ENCODE peak calls at places on chromosome 7, in eight cellular contexts. One of them, this sample, is unnamed.

GRCh38 chr7:73894851-73895441 is 34.0 kb downstream of the TMEM270 start:
- DNase-seq in AG04450: peak; percentile 78
- DNase-seq in heart left ventricle: peak; percentile 76
- DNase-seq in IMR-90: peak; percentile 96
- DNase-seq in left lung: peak; percentile 78
- DNase-seq in mammary epithelial cell: peak; percentile 51
- DNase-seq in transverse colon: peak; percentile 47
- DNase-seq in Panc1: no peak
- DNase-seq in this sample: peak; percentile 96

GRCh38 chr7:87330316-87330715 is 15.1 kb upstream of the CROT start:
- DNase-seq in AG04450: no peak
- DNase-seq in heart left ventricle: no peak
- DNase-seq in IMR-90: no peak
- DNase-seq in left lung: no peak
- DNase-seq in mammary epithelial cell: no peak
- DNase-seq in transverse colon: no peak
- DNase-seq in Panc1: no peak
- DNase-seq in this sample: no peak

GRCh38 chr7:85130702-85131101 is 56.2 kb downstream of the SEMA3D start:
- DNase-seq in AG04450: no peak
- DNase-seq in heart left ventricle: no peak
- DNase-seq in IMR-90: no peak
- DNase-seq in left lung: no peak
- DNase-seq in mammary epithelial cell: no peak
- DNase-seq in transverse colon: no peak
- DNase-seq in Panc1: no peak
- DNase-seq in this sample: no peak

GRCh38 chr7:4226166-4226857 is 455.8 kb upstream of the FOXK1 start:
- DNase-seq in AG04450: no peak
- DNase-seq in heart left ventricle: no peak
- DNase-seq in IMR-90: no peak
- DNase-seq in left lung: no peak
- DNase-seq in mammary epithelial cell: no peak
- DNase-seq in transverse colon: no peak
- DNase-seq in Panc1: no peak
- DNase-seq in this sample: no peak

GRCh38 chr7:140604760-140605159 is 35.9 kb downstream of the DENND2A start:
- DNase-seq in AG04450: peak; percentile 83
- DNase-seq in heart left ventricle: no peak
- DNase-seq in IMR-90: peak; percentile 92
- DNase-seq in left lung: no peak
- DNase-seq in mammary epithelial cell: peak; percentile 51
- DNase-seq in transverse colon: no peak
- DNase-seq in Panc1: peak; percentile 35
- DNase-seq in this sample: no peak

GRCh38 chr7:150742286-150742968 is 5.2 kb downstream of the GIMAP5 start:
- DNase-seq in AG04450: no peak
- DNase-seq in heart left ventricle: no peak
- DNase-seq in IMR-90: no peak
- DNase-seq in left lung: no peak
- DNase-seq in mammary epithelial cell: no peak
- DNase-seq in transverse colon: no peak
- DNase-seq in Panc1: no peak
- DNase-seq in this sample: no peak

GRCh38 chr7:158021836-158022235 is 565.8 kb downstream of the PTPRN2 start:
- DNase-seq in AG04450: no peak
- DNase-seq in heart left ventricle: no peak
- DNase-seq in IMR-90: no peak
- DNase-seq in left lung: peak; percentile 22
- DNase-seq in mammary epithelial cell: no peak
- DNase-seq in transverse colon: no peak
- DNase-seq in Panc1: no peak
- DNase-seq in this sample: no peak

GRCh38 chr7:15626041-15626440 is 60.4 kb downstream of the MEOX2 start:
- DNase-seq in AG04450: no peak
- DNase-seq in heart left ventricle: no peak
- DNase-seq in IMR-90: no peak
- DNase-seq in left lung: no peak
- DNase-seq in mammary epithelial cell: no peak
- DNase-seq in transverse colon: no peak
- DNase-seq in Panc1: no peak
- DNase-seq in this sample: no peak

GRCh38 chr7:42315631-42316030 is 78.6 kb upstream of the GLI3 start:
- DNase-seq in AG04450: no peak
- DNase-seq in heart left ventricle: no peak
- DNase-seq in IMR-90: peak; percentile 1
- DNase-seq in left lung: no peak
- DNase-seq in mammary epithelial cell: peak; percentile 17
- DNase-seq in transverse colon: no peak
- DNase-seq in Panc1: no peak
- DNase-seq in this sample: no peak

DNA sequence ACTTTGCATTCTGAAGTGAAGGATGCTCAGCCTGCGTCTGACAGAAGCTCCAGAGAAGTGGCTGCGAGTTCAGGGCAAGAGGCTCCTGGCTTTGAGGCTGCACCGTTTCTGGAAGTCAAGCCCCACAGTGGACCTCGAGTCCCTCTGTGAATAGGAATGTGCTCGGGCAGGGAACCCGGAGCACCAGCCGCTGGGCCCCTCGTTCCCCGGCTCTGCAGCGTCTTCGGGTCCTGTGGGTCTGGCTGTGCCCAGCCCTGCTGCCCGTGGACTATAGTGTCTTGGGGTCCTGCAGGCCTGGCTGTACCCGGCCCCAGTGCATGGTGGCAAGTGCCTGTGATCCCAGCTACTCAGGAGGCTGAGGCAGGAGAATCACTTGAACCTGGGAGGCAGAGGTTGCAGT is 45.3 kb upstream of the PRKAR1B start:
- DNase-seq in AG04450: no peak
- DNase-seq in heart left ventricle: no peak
- DNase-seq in IMR-90: no peak
- DNase-seq in left lung: no peak
- DNase-seq in mammary epithelial cell: no peak
- DNase-seq in transverse colon: no peak
- DNase-seq in Panc1: no peak
- DNase-seq in this sample: peak; percentile 38
- H3K27ac ChIP-seq in AG04450: no peak overlapping the region
- H3K27ac ChIP-seq in heart left ventricle: no peak overlapping the region
- H3K27ac ChIP-seq in IMR-90: no peak overlapping the region
- H3K27ac ChIP-seq in left lung: no peak overlapping the region
- H3K27ac ChIP-seq in mammary epithelial cell: no peak overlapping the region
- H3K27ac ChIP-seq in transverse colon: peak overlapping the region; percentile 89
- H3K27ac ChIP-seq in Panc1: no peak overlapping the region
- H3K27ac ChIP-seq in this sample: no peak overlapping the region

DNA sequence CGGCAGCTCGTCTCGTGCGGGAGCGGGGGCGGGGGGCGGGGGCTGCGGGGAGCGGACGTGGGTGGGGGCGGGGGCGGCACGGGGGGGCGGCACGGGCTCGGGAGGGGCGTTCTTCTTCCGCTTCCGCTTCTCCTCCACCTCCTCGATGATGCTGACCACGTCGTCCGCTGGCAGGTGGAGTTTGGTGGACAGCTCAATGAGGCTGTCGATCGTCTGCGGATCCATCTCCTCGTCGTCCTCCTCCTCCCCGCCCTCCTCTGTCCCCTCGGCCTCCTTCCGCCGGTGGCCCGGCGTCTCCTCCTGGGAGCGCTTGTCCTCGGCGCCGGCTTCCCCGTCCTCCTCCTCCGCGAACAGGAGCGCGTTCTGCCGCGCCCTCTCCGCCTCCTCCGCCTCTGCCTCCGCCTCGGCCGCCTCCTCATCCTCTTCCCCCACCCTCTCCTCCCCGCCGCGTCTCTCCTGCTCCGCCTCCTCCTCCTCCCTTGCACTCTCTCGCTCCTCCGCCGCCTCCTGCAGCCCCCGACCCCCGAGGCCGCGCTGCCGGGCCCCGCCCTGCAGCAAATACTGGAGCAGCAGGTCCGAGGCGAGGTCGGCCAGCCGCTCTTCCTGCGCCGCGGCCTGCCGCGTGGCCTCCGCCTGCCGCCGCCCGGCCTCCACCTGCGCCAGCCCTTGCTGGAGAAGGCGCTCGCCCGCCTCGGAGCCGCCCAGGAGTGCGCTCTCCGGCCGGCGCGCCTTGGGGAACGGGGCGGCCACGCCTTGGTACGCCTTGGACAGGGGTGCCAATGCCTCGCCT is 1.9 kb downstream of the VGF start:
- DNase-seq in AG04450: no peak
- DNase-seq in heart left ventricle: no peak
- DNase-seq in IMR-90: no peak
- DNase-seq in left lung: no peak
- DNase-seq in mammary epithelial cell: peak; percentile 60
- DNase-seq in transverse colon: no peak
- DNase-seq in Panc1: no peak
- DNase-seq in this sample: peak; percentile 58
- H3K4me3 ChIP-seq in AG04450: peak overlapping the region; percentile 58
- H3K4me3 ChIP-seq in heart left ventricle: peak overlapping the region; percentile 47
- H3K4me3 ChIP-seq in IMR-90: peak overlapping the region; percentile 45
- H3K4me3 ChIP-seq in left lung: peak overlapping the region; percentile 15
- H3K4me3 ChIP-seq in mammary epithelial cell: peak overlapping the region; percentile 15
- H3K4me3 ChIP-seq in transverse colon: peak overlapping the region; percentile 3
- H3K4me3 ChIP-seq in Panc1: peak overlapping the region; percentile 59
- H3K4me3 ChIP-seq in this sample: peak overlapping the region; percentile 8

GRCh38 chr7:128415217-128415785 is 5.5 kb upstream of the IMPDH1 start:
- DNase-seq in AG04450: no peak
- DNase-seq in heart left ventricle: no peak
- DNase-seq in IMR-90: no peak
- DNase-seq in left lung: no peak
- DNase-seq in mammary epithelial cell: no peak
- DNase-seq in transverse colon: no peak
- DNase-seq in Panc1: no peak
- DNase-seq in this sample: no peak
- H3K27me3 ChIP-seq in AG04450: peaks cover 23% of the 10 kb centered on the region
- H3K27me3 ChIP-seq in heart left ventricle: no peaks in the 10 kb centered on the region
- H3K27me3 ChIP-seq in IMR-90: peaks cover 33% of the 10 kb centered on the region
- H3K27me3 ChIP-seq in left lung: no peaks in the 10 kb centered on the region
- H3K27me3 ChIP-seq in mammary epithelial cell: no peaks in the 10 kb centered on the region
- H3K27me3 ChIP-seq in transverse colon: no peaks in the 10 kb centered on the region
- H3K27me3 ChIP-seq in Panc1: no peaks in the 10 kb centered on the region
- H3K27me3 ChIP-seq in this sample: no peaks in the 10 kb centered on the region

GRCh38 chr7:100437150-100438100 is 1.1 kb upstream of the PPP1R35 start:
- DNase-seq in AG04450: no peak
- DNase-seq in heart left ventricle: peak; percentile 19
- DNase-seq in IMR-90: no peak
- DNase-seq in left lung: no peak
- DNase-seq in mammary epithelial cell: no peak
- DNase-seq in transverse colon: no peak
- DNase-seq in Panc1: no peak
- DNase-seq in this sample: peak; percentile 55
- H3K27ac ChIP-seq in AG04450: no peak overlapping the region
- H3K27ac ChIP-seq in heart left ventricle: peak overlapping the region; percentile 97
- H3K27ac ChIP-seq in IMR-90: no peak overlapping the region
- H3K27ac ChIP-seq in left lung: peak overlapping the region; percentile 94
- H3K27ac ChIP-seq in mammary epithelial cell: no peak overlapping the region
- H3K27ac ChIP-seq in transverse colon: peak overlapping the region; percentile 98
- H3K27ac ChIP-seq in Panc1: peak overlapping the region; percentile 86
- H3K27ac ChIP-seq in this sample: no peak overlapping the region

GRCh38 chr7:68492359-68492690 is 1106.0 kb upstream of the AUTS2 start:
- DNase-seq in AG04450: no peak
- DNase-seq in heart left ventricle: no peak
- DNase-seq in IMR-90: no peak
- DNase-seq in left lung: no peak
- DNase-seq in mammary epithelial cell: no peak
- DNase-seq in transverse colon: no peak
- DNase-seq in Panc1: no peak
- DNase-seq in this sample: no peak
- H3K4me3 ChIP-seq in AG04450: no peak overlapping the region
- H3K4me3 ChIP-seq in heart left ventricle: no peak overlapping the region
- H3K4me3 ChIP-seq in IMR-90: no peak overlapping the region
- H3K4me3 ChIP-seq in left lung: no peak overlapping the region
- H3K4me3 ChIP-seq in mammary epithelial cell: no peak overlapping the region
- H3K4me3 ChIP-seq in transverse colon: no peak overlapping the region
- H3K4me3 ChIP-seq in Panc1: no peak overlapping the region
- H3K4me3 ChIP-seq in this sample: no peak overlapping the region

This sample was measured in right cardiac atrium.